ENCODE peak calls at places on chromosomes 12 and 14, in five cellular contexts. J is trophoblast cell, P is body of pancreas, T is GM12878, N is pancreas. B is an unnamed sample. For H3K4me1, the result is how much of the 10 kb centered on the place peaks cover.

GRCh38 chr12:132827763-132828703 is 636 bp downstream of the GOLGA3 start:
- DNase-seq in J (peak), P (peak), T (no peak), N (peak), B (peak)

GRCh38 chr12:108516511-108517275 is 1.6 kb downstream of the FICD start:
- DNase-seq in J (no peak), P (no peak), T (no peak), N (no peak), B (no peak)

GRCh38 chr12:71014180-71014785 is 93.7 kb upstream of the PTPRR start:
- DNase-seq in J (no peak), P (no peak), T (no peak), N (no peak), B (no peak)

GRCh38 chr12:112236786-112237185 is 111.4 kb downstream of the TRAFD1 start:
- DNase-seq in J (peak), P (no peak), T (no peak), N (no peak), B (no peak)

GRCh38 chr12:87365423-87365822 is 663.8 kb downstream of the C12orf50 start:
- DNase-seq in J (no peak), P (no peak), T (no peak), N (no peak), B (no peak)

GRCh38 chr14:97626088-97626487 is 828.9 kb downstream of the VRK1 start:
- DNase-seq in J (no peak), P (no peak), T (no peak), N (no peak), B (no peak)

GRCh38 chr14:60097974-60098373 is 6.3 kb downstream of the PCNX4 start:
- DNase-seq in J (no peak), P (no peak), T (no peak), N (no peak), B (no peak)

GRCh38 chr12:125330645-125331341 is 265.6 kb downstream of the AACS start:
- DNase-seq in J (no peak), P (peak), T (no peak), N (peak), B (peak)

DNA sequence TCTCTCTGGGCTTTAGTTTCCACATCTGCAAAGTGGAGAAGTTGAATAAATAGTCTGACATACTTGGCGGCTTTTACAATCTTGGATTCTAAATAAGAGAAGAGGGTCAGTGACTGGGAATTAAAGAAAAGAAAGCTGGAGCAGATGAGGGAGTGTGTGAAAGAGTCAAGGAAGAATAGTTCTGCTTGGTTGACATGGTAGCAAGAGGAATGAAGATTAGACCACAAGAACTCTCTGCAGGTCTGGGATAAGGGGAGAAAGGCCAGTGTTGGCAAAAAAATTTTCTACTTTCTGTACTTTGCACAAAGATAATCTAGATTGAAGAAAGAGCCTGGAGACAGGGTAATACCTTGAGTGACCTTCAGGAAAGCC is 5.9 kb downstream of the ITGB7 start:
- DNase-seq in J (no peak), P (no peak), T (no peak), N (no peak), B (no peak)
- H3K4me1 ChIP-seq in J (under half), P (under half), T (under half), N (under half), B (under half)

GRCh38 chr14:68544150-68544892 is 248.5 kb downstream of the ZFP36L1 start:
- DNase-seq in J (no peak), P (peak), T (no peak), N (peak), B (peak)
- H3K4me1 ChIP-seq in J (under half), P (half or more), T (under half), N (under half), B (under half)

DNA sequence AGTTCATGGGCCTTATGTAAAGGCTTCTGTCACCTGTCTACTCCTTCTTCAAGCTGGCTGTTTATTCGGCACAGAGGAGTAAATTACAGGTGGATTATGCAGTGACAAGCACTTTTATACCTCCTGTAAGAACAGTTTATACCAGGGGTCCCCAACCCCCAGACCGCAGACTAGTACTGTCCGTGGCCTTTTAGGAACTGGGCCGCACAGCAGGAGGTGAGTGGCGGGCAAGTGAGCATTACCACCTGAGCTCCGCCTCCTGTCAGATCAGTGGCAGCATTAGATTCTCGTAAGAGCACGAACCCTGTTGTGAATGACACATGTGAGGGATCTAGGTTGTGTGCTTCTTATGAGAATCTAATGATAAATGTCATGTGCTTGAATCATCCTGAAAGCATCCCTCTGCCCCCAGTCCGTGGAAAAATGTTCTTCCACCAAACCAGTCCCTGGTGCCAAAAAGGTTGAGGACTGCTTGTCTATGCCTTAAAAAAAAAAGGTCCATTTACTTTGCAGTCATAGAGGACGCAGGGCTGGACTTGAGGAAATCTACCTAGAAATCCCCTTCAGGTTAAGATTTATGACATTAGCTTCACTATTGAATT is 78.8 kb downstream of the ETV6 start:
- DNase-seq in J (no peak), P (no peak), T (no peak), N (no peak), B (no peak)
- H3K4me1 ChIP-seq in J (under half), P (half or more), T (half or more), N (half or more), B (under half)

DNA sequence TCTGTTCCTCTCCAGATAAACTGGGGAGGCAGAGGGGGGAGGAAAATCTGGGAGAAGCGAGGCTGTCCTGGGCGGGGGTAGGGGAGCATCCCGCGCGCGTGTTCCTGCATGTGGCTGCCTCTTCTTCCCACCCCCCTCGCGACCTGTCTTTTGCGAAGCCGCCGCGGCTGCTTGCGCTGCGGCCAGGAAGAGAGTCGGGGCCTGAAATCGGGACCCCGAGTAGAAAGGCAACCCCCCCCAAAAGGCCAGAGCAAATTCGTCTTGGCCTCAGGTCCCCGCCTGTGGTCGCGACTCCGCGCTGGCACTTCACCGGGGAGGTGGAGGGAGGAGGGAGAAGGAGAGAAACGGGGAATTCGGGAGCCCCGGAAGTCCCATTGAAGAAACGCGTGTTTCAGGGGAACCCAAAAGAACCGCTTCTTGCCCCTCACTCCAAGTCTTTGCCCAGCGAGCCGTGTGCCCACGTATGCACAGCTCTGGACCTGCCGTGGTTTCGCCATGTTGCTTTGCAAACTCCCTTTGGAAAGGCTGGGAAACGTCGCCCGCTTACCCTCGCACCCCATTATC is 916 bp downstream of the CCND2 start:
- DNase-seq in J (no peak), P (no peak), T (no peak), N (peak), B (peak)
- H3K4me1 ChIP-seq in J (under half), P (half or more), T (under half), N (under half), B (half or more)

GRCh38 chr12:93577222-93577621 is 4.7 kb downstream of the SOCS2 start:
- DNase-seq in J (no peak), P (no peak), T (no peak), N (no peak), B (no peak)
- H3K4me1 ChIP-seq in J (under half), P (under half), T (under half), N (under half), B (under half)

GRCh38 chr14:105059917-105060565 is 5.2 kb downstream of the GPR132 start:
- DNase-seq in J (no peak), P (no peak), T (no peak), N (no peak), B (no peak)

GRCh38 chr14:105061428-105062047 is 3.7 kb downstream of the GPR132 start:
- DNase-seq in J (no peak), P (no peak), T (no peak), N (no peak), B (peak)

GRCh38 chr14:105059035-105059916 is 6.0 kb downstream of the GPR132 start:
- DNase-seq in J (peak), P (peak), T (no peak), N (no peak), B (no peak)

GRCh38 chr14:105062048-105062433 is 3.2 kb downstream of the GPR132 start:
- DNase-seq in J (no peak), P (no peak), T (no peak), N (no peak), B (no peak)

DNA sequence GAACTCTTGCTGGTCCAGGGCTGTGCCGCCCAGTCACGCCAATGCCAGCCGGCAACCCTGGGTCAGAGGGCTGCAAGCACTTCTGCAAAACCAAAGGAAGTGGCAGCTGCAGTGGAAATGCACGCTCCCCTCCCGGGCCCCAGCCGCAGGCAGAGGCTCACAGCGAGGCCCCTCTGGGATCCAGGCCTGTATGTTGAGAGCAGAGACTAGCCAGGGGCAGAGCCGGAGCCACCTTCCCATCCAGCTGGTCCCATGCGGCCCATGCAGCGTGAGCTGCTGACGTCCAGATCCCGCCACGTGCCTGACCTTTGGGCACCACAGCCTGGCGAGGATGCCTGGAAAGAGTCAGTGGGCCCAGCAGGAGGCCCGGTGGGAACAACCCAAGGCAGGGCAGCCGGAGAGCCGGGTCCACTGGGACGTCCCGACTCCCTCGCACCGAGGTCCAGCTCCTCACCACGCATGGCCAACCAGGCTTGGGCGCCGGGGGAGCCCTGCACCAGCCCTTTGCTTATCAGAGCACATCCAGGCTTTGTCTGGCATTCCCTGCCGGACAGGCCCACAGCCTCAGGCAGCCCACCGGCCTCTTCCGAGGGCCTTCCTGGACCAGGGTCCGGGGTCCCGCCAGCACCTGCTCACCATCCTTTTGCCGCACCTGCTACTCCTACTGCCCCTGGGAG is 4.3 kb downstream of the GPR132 start:
- DNase-seq in J (no peak), P (no peak), T (no peak), N (no peak), B (peak)
- H3K4me1 ChIP-seq in J (under half), P (under half), T (under half), N (under half), B (under half)

GRCh38 chr12:120639771-120640721 is at the start of gene CABP1:
- DNase-seq in J (no peak), P (peak), T (no peak), N (peak), B (no peak)
- H3K4me1 ChIP-seq in J (under half), P (under half), T (under half), N (under half), B (under half)